ENCODE peak calls at places on chromosomes 16 and 17, in four cellular contexts. B, Y, G and I are unnamed samples.

GRCh38 chr16:11783319-11784047 is 13.6 kb downstream of the ZC3H7A start:
- DNase-seq in B (no peak), Y (no peak), G (peak), I (no peak)

GRCh38 chr16:72285324-72285723 is 113.4 kb upstream of the PMFBP1 start:
- DNase-seq in B (no peak), Y (no peak), G (no peak), I (no peak)

GRCh38 chr17:72219136-72219823 is 98.5 kb downstream of the SOX9 start:
- DNase-seq in B (no peak), Y (no peak), G (no peak), I (no peak)

GRCh38 chr17:62898239-62898864 is 67.7 kb upstream of the TANC2 start:
- DNase-seq in B (no peak), Y (no peak), G (no peak), I (no peak)

GRCh38 chr17:27578718-27579085 is 52.3 kb upstream of the LGALS9 start:
- DNase-seq in B (no peak), Y (no peak), G (peak), I (no peak)

GRCh38 chr17:62800580-62800979 is 7.5 kb downstream of the MARCHF10 start:
- DNase-seq in B (no peak), Y (no peak), G (no peak), I (no peak)

GRCh38 chr16:997440-998051 is 16.0 kb downstream of the SOX8 start:
- DNase-seq in B (no peak), Y (peak), G (peak), I (peak)

GRCh38 chr16:49280022-49280741 is 1.5 kb downstream of the CBLN1 start:
- DNase-seq in B (no peak), Y (no peak), G (peak), I (no peak)

GRCh38 chr16:67673712-67674580 is 7.3 kb downstream of the C16orf86 start:
- DNase-seq in B (no peak), Y (peak), G (no peak), I (peak)

GRCh38 chr17:44353656-44354331 is 8.7 kb downstream of the GRN start:
- DNase-seq in B (no peak), Y (no peak), G (peak), I (no peak)

GRCh38 chr17:2194778-2195417 is 108.7 kb downstream of the SMG6 start:
- DNase-seq in B (no peak), Y (no peak), G (no peak), I (no peak)

GRCh38 chr16:88378836-88379693 is 3.7 kb upstream of the ZNF469 start:
- DNase-seq in B (peak), Y (no peak), G (no peak), I (no peak)

GRCh38 chr16:72172105-72173034 is at the start of gene PMFBP1:
- DNase-seq in B (no peak), Y (peak), G (peak), I (peak)